ENCODE peak calls at places on chromosomes 13 and 19, in ten cellular contexts. F, N, G, R, A, Y, U, Q, O and Z are unnamed samples. For H3K27me3, the result is how much of the 10 kb centered on the place peaks cover.

GRCh38 chr19:8449830-8450229 is 5.1 kb downstream of the HNRNPM start:
- DNase-seq in G (no peak), R (peak), Q (no peak), F (no peak), A (no peak), N (no peak), U (no peak), Y (no peak), O (no peak), Z (no peak)

GRCh38 chr13:112452380-112453206 is 76.4 kb downstream of the SPACA7 start:
- DNase-seq in Y (peak), Q (peak), U (no peak), N (no peak), A (no peak), R (no peak), G (no peak), O (no peak), F (no peak), Z (peak)

GRCh38 chr19:1978346-1978894 is 37.1 kb downstream of the BTBD2 start:
- DNase-seq in G (no peak), R (no peak), O (no peak), U (no peak), Y (no peak), F (no peak), Q (no peak), N (no peak), A (no peak), Z (no peak)

GRCh38 chr19:48511321-48511731 is 309 bp downstream of the LMTK3 start:
- DNase-seq in F (no peak), R (no peak), G (no peak), O (no peak), A (no peak), Y (no peak), U (no peak), Q (no peak), N (no peak), Z (no peak)

GRCh38 chr19:14944456-14944855 is 3.2 kb downstream of the OR7C2 start:
- DNase-seq in U (no peak), F (no peak), N (no peak), A (no peak), O (no peak), R (no peak), Y (no peak), G (no peak), Q (no peak), Z (no peak)

GRCh38 chr13:63408227-63409202 is 1992.9 kb upstream of the PCDH20 start:
- DNase-seq in O (no peak), Y (no peak), N (peak), G (no peak), U (no peak), Q (no peak), R (peak), A (peak), F (no peak), Z (no peak)

GRCh38 chr19:41218615-41219507 is at the start of gene AXL:
- DNase-seq in Q (peak), G (peak), O (no peak), N (peak), R (peak), Y (peak), U (peak), A (peak), F (peak), Z (peak)

GRCh38 chr13:70835349-70835748 is 727.1 kb upstream of the KLHL1 start:
- DNase-seq in U (no peak), N (no peak), R (no peak), Y (no peak), F (no peak), G (no peak), Q (no peak), O (no peak), A (no peak), Z (no peak)

GRCh38 chr19:6464070-6464873 is at the start of gene CRB3:
- DNase-seq in Y (no peak), F (no peak), U (no peak), G (peak), R (peak), A (no peak), N (no peak), Q (peak), O (peak), Z (no peak)

GRCh38 chr13:44692173-44692713 is 116.1 kb upstream of the TSC22D1 start:
- DNase-seq in A (peak), G (no peak), R (peak), O (no peak), F (no peak), N (peak), U (no peak), Q (no peak), Y (no peak), Z (no peak)

GRCh38 chr19:33904681-33905080 is 108.0 kb downstream of the KCTD15 start:
- DNase-seq in F (no peak), N (no peak), G (no peak), A (peak), R (peak), U (no peak), O (no peak), Q (no peak), Y (no peak), Z (peak)

GRCh38 chr19:31037311-31037710 is 311.9 kb downstream of the TSHZ3 start:
- DNase-seq in O (no peak), R (no peak), N (no peak), U (no peak), F (no peak), Q (no peak), Y (no peak), A (peak), G (no peak), Z (no peak)

GRCh38 chr13:48551329-48551728 is 18.4 kb upstream of the RCBTB2 start:
- DNase-seq in U (no peak), R (peak), Y (no peak), Q (no peak), N (no peak), A (no peak), G (no peak), O (no peak), F (no peak), Z (no peak)

GRCh38 chr13:73200432-73200831 is 141.6 kb downstream of the KLF5 start:
- DNase-seq in N (peak), R (no peak), A (no peak), G (no peak), U (no peak), F (no peak), Y (no peak), Q (no peak), O (no peak), Z (no peak)

GRCh38 chr13:78659450-78660110 is 625 bp upstream of the OBI1 start:
- DNase-seq in N (peak), Q (no peak), O (no peak), R (no peak), Y (no peak), U (no peak), A (no peak), F (no peak), G (no peak), Z (no peak)

GRCh38 chr13:52848455-52849190 is at the start of gene PCDH8:
- DNase-seq in G (peak), R (peak), Q (peak), A (no peak), O (no peak), Y (no peak), N (no peak), U (no peak), F (no peak), Z (no peak)

GRCh38 chr19:35753634-35754364 is 3.0 kb downstream of the HSPB6 start:
- DNase-seq in Y (no peak), O (no peak), A (no peak), F (no peak), N (no peak), R (no peak), G (no peak), Q (no peak), U (no peak), Z (no peak)

GRCh38 chr13:112680741-112681360 is 9.0 kb upstream of the ATP11A start:
- DNase-seq in Q (no peak), F (no peak), O (no peak), N (no peak), U (no peak), A (no peak), R (no peak), G (peak), Y (peak), Z (no peak)

GRCh38 chr19:45613926-45614725 is 12.1 kb upstream of the GPR4 start:
- DNase-seq in Y (no peak), U (no peak), O (no peak), F (no peak), N (peak), Q (no peak), G (no peak), R (no peak), A (peak), Z (no peak)

GRCh38 chr13:25415196-25415595 is 43.4 kb downstream of the ATP8A2 start:
- DNase-seq in F (no peak), N (no peak), R (no peak), A (no peak), U (no peak), O (no peak), Y (no peak), G (no peak), Q (no peak), Z (no peak)

GRCh38 chr13:25406377-25406776 is 34.6 kb downstream of the ATP8A2 start:
- DNase-seq in Y (no peak), N (no peak), G (no peak), A (peak), F (no peak), O (no peak), Q (no peak), R (peak), U (no peak), Z (no peak)

GRCh38 chr13:25409938-25410337 is 38.2 kb downstream of the ATP8A2 start:
- DNase-seq in A (no peak), Q (no peak), Y (no peak), O (no peak), N (no peak), F (no peak), R (no peak), U (no peak), G (no peak), Z (no peak)
- TF ChIP-seq CTCF in A (no peak), Q (no peak), Y (no peak), O (no peak), N (no peak), F (no peak), R (no peak), U (no peak), G (no peak), Z (no peak)

GRCh38 chr19:46977548-46977947 is 42.1 kb upstream of the NPAS1 start:
- DNase-seq in A (no peak), Q (no peak), F (no peak), Y (no peak), N (no peak), R (no peak), G (no peak), U (no peak), O (no peak), Z (no peak)

GRCh38 chr19:46976845-46977320 is 42.8 kb upstream of the NPAS1 start:
- DNase-seq in A (peak), Q (no peak), F (peak), G (no peak), Y (no peak), U (no peak), O (no peak), N (peak), R (peak), Z (peak)

GRCh38 chr19:46975011-46975917 is 44.4 kb upstream of the NPAS1 start:
- DNase-seq in U (no peak), Q (no peak), A (no peak), N (no peak), O (no peak), G (no peak), Y (no peak), F (no peak), R (no peak), Z (no peak)

GRCh38 chr19:46974181-46974580 is 45.5 kb upstream of the NPAS1 start:
- DNase-seq in U (no peak), N (no peak), O (no peak), F (no peak), Q (no peak), G (no peak), A (no peak), Y (no peak), R (no peak), Z (no peak)

GRCh38 chr19:46975918-46976782 is 43.5 kb upstream of the NPAS1 start:
- DNase-seq in Y (peak), F (peak), O (no peak), N (peak), G (peak), Q (peak), R (peak), A (peak), U (peak), Z (peak)
- H3K4me3 ChIP-seq in Y (no peak), F (peak), O (no peak), N (no peak), G (no peak), Q (no peak), R (peak), A (no peak), U (no peak), Z (peak)

GRCh38 chr19:374886-375235 is 30.3 kb upstream of the MIER2 start:
- DNase-seq in U (no peak), N (no peak), G (no peak), Q (no peak), Y (no peak), O (no peak), F (no peak), A (no peak), R (peak), Z (no peak)

GRCh38 chr19:375395-376110 is 31.0 kb upstream of the MIER2 start:
- DNase-seq in U (no peak), R (no peak), Q (no peak), G (no peak), Y (no peak), O (no peak), A (no peak), F (no peak), N (no peak), Z (no peak)

GRCh38 chr19:376111-376470 is 31.5 kb upstream of the MIER2 start:
- DNase-seq in G (no peak), A (no peak), R (no peak), N (no peak), U (no peak), O (no peak), Q (no peak), Y (no peak), F (no peak), Z (no peak)

GRCh38 chr19:373391-374182 is 29.0 kb upstream of the MIER2 start:
- DNase-seq in G (no peak), U (no peak), Y (no peak), F (no peak), R (no peak), A (no peak), N (no peak), Q (no peak), O (no peak), Z (no peak)

GRCh38 chr19:374183-374885 is 29.7 kb upstream of the MIER2 start:
- DNase-seq in G (no peak), N (no peak), F (no peak), O (no peak), R (no peak), Q (no peak), U (no peak), Y (no peak), A (no peak), Z (no peak)
- H3K27me3 ChIP-seq in G (under half), N (half or more), F (half or more), O (under half), R (under half), Q (under half), U (under half), Y (under half), A (under half), Z (half or more)

GRCh38 chr19:49712397-49712859 is 21.5 kb downstream of the CPT1C start:
- DNase-seq in Q (no peak), A (no peak), G (no peak), O (no peak), N (peak), U (no peak), R (peak), Y (no peak), F (peak), Z (no peak)

GRCh38 chr19:49718511-49718910 is 27.6 kb downstream of the CPT1C start:
- DNase-seq in U (no peak), N (peak), R (peak), Y (no peak), Q (no peak), O (no peak), A (peak), F (no peak), G (no peak), Z (no peak)

GRCh38 chr19:49718991-49719390 is 28.1 kb downstream of the CPT1C start:
- DNase-seq in R (no peak), A (no peak), G (no peak), F (no peak), O (no peak), N (no peak), Y (no peak), Q (no peak), U (no peak), Z (no peak)

GRCh38 chr19:49713236-49713845 is 22.4 kb downstream of the CPT1C start:
- DNase-seq in U (no peak), R (no peak), G (no peak), Y (no peak), A (no peak), O (no peak), F (no peak), N (no peak), Q (no peak), Z (no peak)

GRCh38 chr19:49716154-49716553 is 25.2 kb downstream of the CPT1C start:
- DNase-seq in G (no peak), N (no peak), A (no peak), Q (no peak), Y (no peak), R (no peak), F (no peak), U (no peak), O (no peak), Z (no peak)
- TF ChIP-seq CTCF in G (no peak), N (no peak), A (no peak), Q (no peak), Y (no peak), R (no peak), F (no peak), U (no peak), O (no peak), Z (no peak)